ENCODE peak calls at places on chromosomes 13 and 19, in nine cellular contexts. I is NK-92 treated with Interleukin-12 subunit alpha and Interleukin-12 subunit beta, amount 100 ng/mL, for 24 hours; C is mucosa of descending colon; X is G401; G is heart left ventricle; O is naive thymus-derived CD8-positive, alpha-beta T cell; A is stimulated activated CD8-positive, alpha-beta memory T cell treated with anti-CD3 and anti-CD28 coated beads, Interleukin-7, amount 100 ng/mL, for 24 hours; D is CD8-positive, alpha-beta memory T cell; W is HepG2. L is an unnamed sample.

GRCh38 chr19:4866595-4867424 is 657 bp downstream of the PLIN3 start:
- DNase-seq in O (peak; percentile 42), D (peak; percentile 44), G (peak; percentile 69), C (peak; percentile 71), W (peak; percentile 34), I (no peak), X (no peak), A (no peak), L (peak; percentile 75)

GRCh38 chr19:38932425-38933179 is 1.9 kb downstream of the MRPS12 start:
- DNase-seq in X (peak; percentile 19), I (no peak), G (no peak), A (no peak), O (no peak), C (peak; percentile 53), W (peak; percentile 63), D (peak; percentile 27), L (no peak)

GRCh38 chr19:16824658-16825311 is 4.4 kb upstream of the SIN3B start:
- DNase-seq in I (no peak), G (no peak), A (no peak), D (no peak), W (no peak), X (no peak), C (no peak), O (no peak), L (no peak)

GRCh38 chr19:31676271-31677004 is 327.2 kb upstream of the TSHZ3 start:
- DNase-seq in D (no peak), X (no peak), C (peak; percentile 7), G (no peak), I (no peak), W (no peak), A (no peak), O (no peak), L (no peak)

GRCh38 chr13:57630661-57631606 is 610 bp upstream of the PCDH17 start:
- DNase-seq in D (no peak), A (no peak), G (no peak), C (no peak), X (peak; percentile 40), I (no peak), W (no peak), O (no peak), L (no peak)

GRCh38 chr13:94121686-94122085 is 357.8 kb downstream of the DCT start:
- DNase-seq in D (no peak), I (no peak), G (no peak), C (no peak), W (no peak), X (no peak), A (no peak), O (no peak), L (no peak)

GRCh38 chr13:93226623-93227279 is at the start of gene GPC6:
- DNase-seq in D (no peak), I (no peak), G (no peak), X (peak; percentile 45), O (no peak), C (peak; percentile 27), A (no peak), W (peak; percentile 79), L (peak; percentile 31)

GRCh38 chr19:58229255-58229639 is 533 bp downstream of the ZNF544 start:
- DNase-seq in X (peak; percentile 12), W (peak; percentile 30), C (peak; percentile 6), O (peak; percentile 15), A (no peak), G (no peak), D (peak; percentile 12), I (no peak), L (no peak)

GRCh38 chr13:110411316-110412105 is 104.4 kb downstream of the COL4A2 start:
- DNase-seq in W (no peak), D (no peak), G (no peak), C (no peak), X (no peak), A (no peak), I (no peak), O (no peak), L (no peak)

GRCh38 chr13:36888645-36889044 is 31.4 kb downstream of the SMAD9 start:
- DNase-seq in C (no peak), D (no peak), G (no peak), O (no peak), A (no peak), I (no peak), X (no peak), W (no peak), L (no peak)

GRCh38 chr13:36966404-36966803 is 32.7 kb downstream of the ALG5 start:
- DNase-seq in D (no peak), W (no peak), A (no peak), I (no peak), C (no peak), G (no peak), X (no peak), O (no peak), L (no peak)

GRCh38 chr13:51912091-51912490 is 50.3 kb downstream of the CCDC70 start:
- DNase-seq in D (no peak), I (no peak), X (peak; percentile 90), G (no peak), A (no peak), W (no peak), O (no peak), C (no peak), L (no peak)

GRCh38 chr19:7926727-7927604 is 1.0 kb upstream of the CTXN1 start:
- DNase-seq in O (no peak), C (no peak), D (no peak), G (no peak), I (no peak), W (no peak), A (no peak), X (no peak), L (peak; percentile 39)

GRCh38 chr13:113905942-113906341 is 42.1 kb upstream of the GAS6 start:
- DNase-seq in W (no peak), O (no peak), I (no peak), G (no peak), C (no peak), X (no peak), A (no peak), D (no peak), L (no peak)

GRCh38 chr19:35347171-35347929 is at the start of gene FFAR1:
- DNase-seq in O (peak; percentile 37), X (no peak), W (no peak), G (peak; percentile 28), A (no peak), I (no peak), C (peak; percentile 33), D (peak; percentile 58), L (no peak)

GRCh38 chr13:47853236-47853635 is 147.8 kb downstream of the SUCLA2 start:
- DNase-seq in I (no peak), G (no peak), X (no peak), C (no peak), A (no peak), W (no peak), D (no peak), O (no peak), L (no peak)

GRCh38 chr13:109778102-109778542 is 8.3 kb downstream of the IRS2 start:
- DNase-seq in W (no peak), O (no peak), A (no peak), D (no peak), I (no peak), C (peak; percentile 37), X (no peak), G (no peak), L (no peak)

GRCh38 chr19:1001538-1002166 is 1.4 kb downstream of the GRIN3B start:
- DNase-seq in X (no peak), C (peak; percentile 67), W (no peak), D (peak; percentile 65), I (no peak), G (peak; percentile 86), A (peak; percentile 48), O (peak; percentile 78), L (no peak)

GRCh38 chr13:114100446-114101320 is 31.7 kb downstream of the RASA3 start:
- DNase-seq in X (no peak), D (no peak), C (no peak), I (no peak), O (no peak), G (peak; percentile 62), W (no peak), A (no peak), L (peak; percentile 29)

GRCh38 chr13:97256343-97256783 is 34.2 kb downstream of the MBNL2 start:
- DNase-seq in O (no peak), A (no peak), D (no peak), X (no peak), I (no peak), W (peak; percentile 85), C (no peak), G (no peak), L (no peak)

GRCh38 chr19:19061491-19061890 is 2.3 kb upstream of the SLC25A42 start:
- DNase-seq in D (no peak), W (no peak), C (peak; percentile 29), O (no peak), X (no peak), I (no peak), A (no peak), G (peak; percentile 67), L (peak; percentile 38)

GRCh38 chr13:39600766-39601165 is 2.2 kb downstream of the LHFPL6 start:
- DNase-seq in C (no peak), I (no peak), O (no peak), D (no peak), G (peak; percentile 65), W (no peak), A (no peak), X (peak; percentile 89), L (peak; percentile 52)

GRCh38 chr13:97372929-97373328 is 61.0 kb upstream of the RAP2A start:
- DNase-seq in D (no peak), C (no peak), X (no peak), I (no peak), O (no peak), A (no peak), G (no peak), W (no peak), L (no peak)

GRCh38 chr13:105276571-105276970 is 1258.9 kb downstream of the EFNB2 start:
- DNase-seq in X (no peak), A (no peak), I (no peak), G (no peak), D (no peak), C (no peak), W (no peak), O (no peak), L (no peak)

L was measured in left cardiac atrium.